ENCODE peak calls at places on chromosomes 7 and 10, in nine cellular contexts. L is tibial artery, T is transverse colon, S is mammary epithelial cell, D is stomach, R is esophagus squamous epithelium, H is ascending aorta, W is lower lobe of right lung, O is uterus. C is an unnamed sample.

GRCh38 chr7:73987298-73987697 is 40.7 kb upstream of the ELN start:
- DNase-seq in L (no peak), T (no peak), S (no peak), D (no peak), R (no peak), H (no peak), W (no peak), O (no peak), C (peak)

GRCh38 chr7:151756076-151756731 is 120.7 kb downstream of the PRKAG2 start:
- DNase-seq in L (no peak), T (peak), S (peak), D (no peak), R (no peak), H (no peak), W (peak), O (peak), C (no peak)

GRCh38 chr7:116271161-116271979 is 61.0 kb downstream of the TES start:
- DNase-seq in L (no peak), T (no peak), S (no peak), D (no peak), R (no peak), H (no peak), W (no peak), O (no peak), C (no peak)

GRCh38 chr10:47031251-47031952 is 120.2 kb downstream of the PTPN20 start:
- DNase-seq in L (peak), T (no peak), S (peak), D (no peak), R (no peak), H (no peak), W (no peak), O (peak), C (no peak)

GRCh38 chr7:43148161-43148731 is 35.8 kb downstream of the HECW1 start:
- DNase-seq in L (no peak), T (no peak), S (peak), D (no peak), R (no peak), H (no peak), W (no peak), O (no peak), C (no peak)

GRCh38 chr7:44080686-44081265 is 1.6 kb downstream of the POLM start:
- DNase-seq in L (no peak), T (no peak), S (no peak), D (no peak), R (no peak), H (no peak), W (peak), O (no peak), C (no peak)

GRCh38 chr7:151814400-151814914 is 62.5 kb downstream of the PRKAG2 start:
- DNase-seq in L (no peak), T (no peak), S (no peak), D (no peak), R (no peak), H (no peak), W (peak), O (no peak), C (no peak)

GRCh38 chr7:80630611-80631010 is 7.8 kb upstream of the CD36 start:
- DNase-seq in L (no peak), T (no peak), S (peak), D (no peak), R (no peak), H (no peak), W (no peak), O (no peak), C (no peak)

GRCh38 chr10:98331888-98332287 is 63.9 kb upstream of the LOXL4 start:
- DNase-seq in L (no peak), T (no peak), S (peak), D (no peak), R (no peak), H (no peak), W (no peak), O (no peak), C (no peak)

GRCh38 chr10:10830316-10831061 is 187.2 kb upstream of the CELF2 start:
- DNase-seq in L (no peak), T (no peak), S (peak), D (no peak), R (no peak), H (no peak), W (no peak), O (no peak), C (no peak)

GRCh38 chr7:22185559-22185958 is 171.4 kb downstream of the RAPGEF5 start:
- DNase-seq in L (no peak), T (no peak), S (no peak), D (no peak), R (no peak), H (no peak), W (no peak), O (no peak), C (no peak)

GRCh38 chr7:130896898-130897514 is 163.0 kb upstream of the KLF14 start:
- DNase-seq in L (no peak), T (peak), S (no peak), D (peak), R (no peak), H (no peak), W (peak), O (peak), C (peak)

GRCh38 chr10:10094700-10095099 is 923.0 kb upstream of the CELF2 start:
- DNase-seq in L (no peak), T (no peak), S (no peak), D (no peak), R (no peak), H (no peak), W (no peak), O (no peak), C (no peak)

GRCh38 chr10:28988980-28989379 is 299.9 kb upstream of the LYZL1 start:
- DNase-seq in L (no peak), T (no peak), S (no peak), D (no peak), R (no peak), H (no peak), W (no peak), O (no peak), C (no peak)

GRCh38 chr7:98831641-98832221 is 38.1 kb downstream of the TMEM130 start:
- DNase-seq in L (no peak), T (peak), S (no peak), D (no peak), R (no peak), H (no peak), W (peak), O (no peak), C (peak)

GRCh38 chr7:72751978-72752377 is 76.0 kb downstream of the TYW1B start:
- DNase-seq in L (no peak), T (no peak), S (no peak), D (no peak), R (no peak), H (no peak), W (no peak), O (no peak), C (no peak)

GRCh38 chr7:2660359-2661095 is 27.5 kb upstream of the AMZ1 start:
- DNase-seq in L (no peak), T (no peak), S (no peak), D (no peak), R (no peak), H (no peak), W (no peak), O (no peak), C (no peak)

GRCh38 chr10:90222939-90223338 is 521.5 kb downstream of the KIF20B start:
- DNase-seq in L (no peak), T (no peak), S (peak), D (no peak), R (no peak), H (no peak), W (no peak), O (no peak), C (no peak)

GRCh38 chr10:24897326-24897926 is 55.0 kb downstream of the PRTFDC1 start:
- DNase-seq in L (no peak), T (no peak), S (no peak), D (no peak), R (no peak), H (no peak), W (no peak), O (no peak), C (no peak)

GRCh38 chr10:46227571-46228075 is 59.2 kb upstream of the ANTXRL start:
- DNase-seq in L (peak), T (no peak), S (no peak), D (peak), R (no peak), H (no peak), W (no peak), O (peak), C (no peak)

GRCh38 chr10:124701435-124701834 is 42.7 kb downstream of the FAM53B start:
- DNase-seq in L (peak), T (peak), S (no peak), D (peak), R (no peak), H (peak), W (peak), O (peak), C (peak)

GRCh38 chr7:29288534-29289091 is 94.0 kb downstream of the CHN2 start:
- DNase-seq in L (no peak), T (no peak), S (no peak), D (no peak), R (no peak), H (no peak), W (no peak), O (no peak), C (no peak)

GRCh38 chr10:28640551-28640950 is 36.8 kb upstream of the BAMBI start:
- DNase-seq in L (no peak), T (no peak), S (no peak), D (no peak), R (no peak), H (no peak), W (no peak), O (no peak), C (no peak)

GRCh38 chr7:7595451-7595850 is 28.8 kb downstream of the MIOS start:
- DNase-seq in L (no peak), T (no peak), S (peak), D (no peak), R (no peak), H (no peak), W (no peak), O (no peak), C (no peak)

GRCh38 chr10:11173062-11173461 is 155.4 kb downstream of the CELF2 start:
- DNase-seq in L (no peak), T (no peak), S (no peak), D (no peak), R (no peak), H (no peak), W (no peak), O (no peak), C (no peak)

GRCh38 chr7:94223375-94224084 is 171.2 kb upstream of the COL1A2 start:
- DNase-seq in L (no peak), T (no peak), S (peak), D (no peak), R (no peak), H (no peak), W (no peak), O (no peak), C (no peak)

GRCh38 chr7:24715661-24716479 is 41.4 kb downstream of the GSDME start:
- DNase-seq in L (no peak), T (no peak), S (no peak), D (no peak), R (no peak), H (no peak), W (no peak), O (no peak), C (no peak)

GRCh38 chr7:1950623-1951523 is 280.8 kb downstream of the ELFN1 start:
- DNase-seq in L (no peak), T (peak), S (no peak), D (no peak), R (no peak), H (no peak), W (peak), O (no peak), C (peak)

GRCh38 chr7:20858913-20859312 is 72.2 kb upstream of the SP8 start:
- DNase-seq in L (no peak), T (no peak), S (no peak), D (no peak), R (no peak), H (no peak), W (no peak), O (no peak), C (no peak)

GRCh38 chr10:126405239-126405785 is 17.0 kb upstream of the ADAM12 start:
- DNase-seq in L (no peak), T (no peak), S (no peak), D (no peak), R (no peak), H (no peak), W (no peak), O (no peak), C (no peak)

GRCh38 chr7:28381466-28381865 is 30.9 kb upstream of the CREB5 start:
- DNase-seq in L (no peak), T (no peak), S (no peak), D (no peak), R (no peak), H (no peak), W (no peak), O (no peak), C (no peak)

GRCh38 chr10:58919927-58920654 is 256.4 kb upstream of the PHYHIPL start:
- DNase-seq in L (no peak), T (no peak), S (peak), D (no peak), R (no peak), H (no peak), W (no peak), O (no peak), C (no peak)

GRCh38 chr7:45028138-45028919 is 28.3 kb downstream of the CCM2 start:
- DNase-seq in L (peak), T (no peak), S (no peak), D (no peak), R (no peak), H (no peak), W (no peak), O (no peak), C (no peak)

GRCh38 chr10:68073631-68074403 is 1.3 kb downstream of the HERC4 start:
- DNase-seq in L (no peak), T (no peak), S (peak), D (no peak), R (no peak), H (no peak), W (no peak), O (no peak), C (no peak)

GRCh38 chr7:35716038-35716803 is 21.3 kb upstream of the HERPUD2 start:
- DNase-seq in L (peak), T (no peak), S (no peak), D (peak), R (no peak), H (no peak), W (no peak), O (no peak), C (no peak)

GRCh38 chr10:11223081-11223480 is 205.4 kb downstream of the CELF2 start:
- DNase-seq in L (no peak), T (no peak), S (no peak), D (no peak), R (no peak), H (no peak), W (no peak), O (no peak), C (no peak)

GRCh38 chr7:40199076-40199802 is 64.4 kb downstream of the SUGCT start:
- DNase-seq in L (no peak), T (no peak), S (peak), D (no peak), R (no peak), H (no peak), W (no peak), O (no peak), C (no peak)

GRCh38 chr7:73746378-73746777 is 7.8 kb upstream of the ABHD11 start:
- DNase-seq in L (no peak), T (no peak), S (no peak), D (peak), R (no peak), H (no peak), W (no peak), O (no peak), C (no peak)

DNA sequence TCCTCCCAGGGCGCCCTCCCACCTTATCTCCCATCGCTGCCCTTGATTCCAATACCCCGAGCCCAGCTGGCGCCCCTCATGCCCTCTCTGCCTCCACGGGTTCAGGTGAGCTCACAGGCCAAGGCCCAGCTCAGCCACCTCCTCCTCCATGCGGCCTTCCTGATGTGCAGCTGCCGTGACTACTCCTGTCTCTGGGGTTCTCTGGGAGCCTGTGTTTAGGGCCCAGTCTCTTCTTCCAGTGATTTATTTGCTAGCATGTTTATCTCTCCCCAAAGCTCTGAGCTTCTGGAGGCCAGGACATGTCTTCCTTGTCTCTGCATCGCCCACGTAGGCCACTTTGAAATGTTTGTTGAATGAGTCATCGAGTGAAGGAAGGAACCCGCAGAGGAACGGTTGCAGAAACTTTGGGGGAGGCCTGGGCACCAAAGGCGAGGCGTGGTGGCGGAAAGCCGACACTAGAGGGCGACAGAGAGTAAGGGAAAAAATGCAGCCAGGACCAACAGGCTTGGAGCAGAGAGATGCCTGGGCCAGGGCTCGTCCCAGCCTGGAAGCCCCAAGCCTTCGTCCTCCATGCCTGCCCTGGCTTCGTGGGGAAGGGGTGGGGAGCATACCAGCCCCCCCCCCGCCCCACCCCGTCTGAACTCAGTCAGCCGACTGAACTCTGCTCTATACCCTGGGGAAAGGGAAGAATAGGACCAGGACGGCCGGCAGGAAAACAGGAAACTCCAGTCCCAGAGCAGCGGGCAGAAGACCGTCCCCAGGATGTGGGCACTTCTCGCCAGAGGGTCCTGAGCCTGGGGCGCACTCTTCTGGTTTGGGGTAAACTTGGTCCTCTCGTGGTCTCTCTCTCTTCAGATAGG is 10.9 kb upstream of the HSPB1 start:
- DNase-seq in L (peak), T (peak), S (peak), D (peak), R (peak), H (peak), W (peak), O (peak), C (peak)
- H3K4me3 ChIP-seq in L (peak), T (no peak), S (no peak), D (peak), R (peak), H (peak), W (peak), O (peak), C (peak)

GRCh38 chr7:107080533-107080932 is 36.0 kb downstream of the PRKAR2B start:
- DNase-seq in L (no peak), T (no peak), S (no peak), D (no peak), R (no peak), H (no peak), W (no peak), O (no peak), C (no peak)
- H3K27ac ChIP-seq in L (no peak), T (no peak), S (no peak), D (no peak), R (no peak), H (no peak), W (no peak), O (no peak), C (no peak)

DNA sequence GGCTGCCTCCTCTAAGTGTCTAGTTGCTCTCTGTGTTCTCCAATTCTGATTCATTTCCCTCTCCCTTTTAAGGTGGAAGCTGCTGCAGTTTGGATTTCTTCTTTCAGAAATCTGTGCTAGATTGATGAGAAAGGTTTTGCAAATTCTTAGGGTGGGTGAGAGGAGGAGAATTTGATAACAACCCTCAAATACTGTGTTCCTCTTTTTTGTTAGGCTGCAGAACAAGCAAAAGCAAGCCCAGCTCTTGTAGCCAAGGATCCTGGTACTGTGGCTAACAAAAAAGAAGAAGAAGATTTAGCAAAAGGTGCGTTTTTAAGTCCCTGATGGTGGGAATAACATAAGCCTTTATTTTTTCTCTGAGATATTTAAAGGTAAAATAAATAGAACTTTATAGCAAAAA is 49.1 kb downstream of the STAM start:
- DNase-seq in L (no peak), T (no peak), S (no peak), D (no peak), R (no peak), H (no peak), W (no peak), O (no peak), C (no peak)
- TF ChIP-seq CTCF in L (no peak), T (no peak), S (no peak), D (no peak), R (no peak), H (no peak), W (no peak), O (no peak), C (no peak)

GRCh38 chr10:129244298-129244697 is 222.7 kb upstream of the MGMT start:
- DNase-seq in L (no peak), T (no peak), S (no peak), D (no peak), R (no peak), H (no peak), W (no peak), O (no peak), C (no peak)

GRCh38 chr10:129241461-129241860 is 225.6 kb upstream of the MGMT start:
- DNase-seq in L (no peak), T (no peak), S (no peak), D (no peak), R (no peak), H (no peak), W (no peak), O (no peak), C (no peak)

DNA sequence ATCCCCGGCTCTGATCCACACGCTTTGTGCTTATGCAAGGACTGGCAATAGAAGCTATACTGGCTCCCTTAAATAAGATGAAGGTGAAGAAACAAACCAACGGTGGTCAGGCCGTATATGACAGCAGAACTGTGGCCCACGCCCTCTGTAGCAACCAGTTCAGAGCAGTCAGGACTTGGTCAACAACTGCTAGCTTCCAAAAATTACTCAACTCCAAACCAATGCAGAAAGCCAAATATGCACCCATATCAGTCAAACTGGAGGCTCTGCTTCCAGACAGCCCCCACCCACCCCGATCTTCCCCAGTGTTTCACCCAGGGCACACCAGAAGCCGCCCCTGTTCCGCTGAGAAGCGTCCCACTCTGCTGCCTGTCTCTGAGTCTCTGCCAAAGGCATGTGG is 222.3 kb upstream of the MGMT start:
- DNase-seq in L (no peak), T (no peak), S (no peak), D (no peak), R (no peak), H (no peak), W (no peak), O (no peak), C (no peak)
- H3K4me3 ChIP-seq in L (no peak), T (no peak), S (no peak), D (no peak), R (no peak), H (no peak), W (no peak), O (no peak), C (no peak)

GRCh38 chr7:87344446-87344845 is 1.0 kb upstream of the CROT start:
- DNase-seq in L (no peak), T (no peak), S (peak), D (no peak), R (no peak), H (no peak), W (no peak), O (no peak), C (no peak)

GRCh38 chr7:87342231-87342630 is 3.2 kb upstream of the CROT start:
- DNase-seq in L (no peak), T (no peak), S (no peak), D (no peak), R (no peak), H (no peak), W (no peak), O (no peak), C (no peak)

GRCh38 chr7:87339373-87339897 is 6.0 kb upstream of the CROT start:
- DNase-seq in L (no peak), T (no peak), S (no peak), D (no peak), R (no peak), H (no peak), W (no peak), O (no peak), C (no peak)

GRCh38 chr7:87345166-87345927 is at the start of gene CROT:
- DNase-seq in L (peak), T (peak), S (peak), D (peak), R (peak), H (peak), W (peak), O (peak), C (peak)

DNA sequence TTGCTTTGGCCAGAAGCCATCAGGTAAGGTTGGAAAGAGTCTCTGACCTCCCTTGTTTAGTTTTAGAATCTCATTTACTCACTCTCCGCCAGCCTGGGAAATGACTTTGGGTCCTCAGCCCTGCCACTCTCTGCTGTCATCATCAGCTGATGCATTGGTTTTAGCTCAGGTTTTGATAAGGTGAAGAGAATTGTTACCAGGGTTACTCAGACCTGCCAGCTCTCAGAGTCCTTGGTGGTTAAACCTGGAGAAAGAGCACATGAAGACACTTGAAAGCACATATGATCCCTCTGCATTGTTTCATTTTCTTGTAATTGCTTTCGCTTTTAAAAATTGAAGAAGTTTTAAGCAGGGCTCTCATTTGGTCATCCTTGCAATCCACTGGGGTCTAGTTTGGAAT is 4.0 kb upstream of the CROT start:
- DNase-seq in L (no peak), T (no peak), S (no peak), D (no peak), R (no peak), H (no peak), W (no peak), O (no peak), C (no peak)
- H3K27ac ChIP-seq in L (no peak), T (no peak), S (no peak), D (no peak), R (no peak), H (no peak), W (no peak), O (no peak), C (no peak)

C was measured in heart right ventricle.